ENCODE peak calls at places on chromosomes 12 and 14, in nine cellular contexts. One of them, this sample, is unnamed.

GRCh38 chr12:120500577-120500976 is 4.7 kb downstream of the DYNLL1 start:
- DNase-seq in LoVo: no peak
- DNase-seq in activated CD8-positive, alpha-beta memory T cell treated with anti-CD3 and anti-CD28 coated beads, Interleukin-2, amount 50 U/mL, for 48 hours: no peak
- DNase-seq in OCI-LY7: no peak
- DNase-seq in GM13976: no peak
- DNase-seq in IMR-90: peak
- DNase-seq in astrocyte of the spinal cord: no peak
- DNase-seq in AG04449: no peak
- DNase-seq in tibial nerve: no peak
- DNase-seq in this sample: no peak

GRCh38 chr12:105358789-105359188 is 28.3 kb downstream of the C12orf75 start:
- DNase-seq in LoVo: no peak
- DNase-seq in OCI-LY7: peak
- DNase-seq in tibial nerve: no peak
- DNase-seq in GM13976: peak
- DNase-seq in activated CD8-positive, alpha-beta memory T cell treated with anti-CD3 and anti-CD28 coated beads, Interleukin-2, amount 50 U/mL, for 48 hours: no peak
- DNase-seq in AG04449: no peak
- DNase-seq in astrocyte of the spinal cord: no peak
- DNase-seq in IMR-90: no peak
- DNase-seq in this sample: no peak

GRCh38 chr14:70094631-70095030 is 94.1 kb downstream of the SLC8A3 start:
- DNase-seq in LoVo: no peak
- DNase-seq in activated CD8-positive, alpha-beta memory T cell treated with anti-CD3 and anti-CD28 coated beads, Interleukin-2, amount 50 U/mL, for 48 hours: no peak
- DNase-seq in tibial nerve: no peak
- DNase-seq in GM13976: no peak
- DNase-seq in IMR-90: no peak
- DNase-seq in astrocyte of the spinal cord: no peak
- DNase-seq in OCI-LY7: no peak
- DNase-seq in AG04449: no peak
- DNase-seq in this sample: no peak

GRCh38 chr12:26198742-26199141 is 3.4 kb downstream of the SSPN start:
- DNase-seq in activated CD8-positive, alpha-beta memory T cell treated with anti-CD3 and anti-CD28 coated beads, Interleukin-2, amount 50 U/mL, for 48 hours: no peak
- DNase-seq in astrocyte of the spinal cord: peak
- DNase-seq in GM13976: no peak
- DNase-seq in OCI-LY7: no peak
- DNase-seq in LoVo: peak
- DNase-seq in AG04449: no peak
- DNase-seq in IMR-90: peak
- DNase-seq in tibial nerve: no peak
- DNase-seq in this sample: no peak

GRCh38 chr14:69327507-69327906 is 67.5 kb downstream of the GALNT16 start:
- DNase-seq in IMR-90: no peak
- DNase-seq in OCI-LY7: no peak
- DNase-seq in astrocyte of the spinal cord: no peak
- DNase-seq in activated CD8-positive, alpha-beta memory T cell treated with anti-CD3 and anti-CD28 coated beads, Interleukin-2, amount 50 U/mL, for 48 hours: peak
- DNase-seq in GM13976: no peak
- DNase-seq in AG04449: no peak
- DNase-seq in tibial nerve: no peak
- DNase-seq in LoVo: no peak
- DNase-seq in this sample: no peak

GRCh38 chr12:21483531-21483930 is 17.9 kb downstream of the RECQL start:
- DNase-seq in OCI-LY7: no peak
- DNase-seq in activated CD8-positive, alpha-beta memory T cell treated with anti-CD3 and anti-CD28 coated beads, Interleukin-2, amount 50 U/mL, for 48 hours: no peak
- DNase-seq in astrocyte of the spinal cord: no peak
- DNase-seq in tibial nerve: no peak
- DNase-seq in AG04449: no peak
- DNase-seq in GM13976: no peak
- DNase-seq in IMR-90: no peak
- DNase-seq in LoVo: no peak
- DNase-seq in this sample: no peak

GRCh38 chr12:113525066-113525465 is 53.4 kb upstream of the LHX5 start:
- DNase-seq in astrocyte of the spinal cord: no peak
- DNase-seq in tibial nerve: no peak
- DNase-seq in IMR-90: no peak
- DNase-seq in LoVo: no peak
- DNase-seq in activated CD8-positive, alpha-beta memory T cell treated with anti-CD3 and anti-CD28 coated beads, Interleukin-2, amount 50 U/mL, for 48 hours: no peak
- DNase-seq in AG04449: no peak
- DNase-seq in GM13976: no peak
- DNase-seq in OCI-LY7: no peak
- DNase-seq in this sample: no peak

GRCh38 chr12:83470749-83471148 is 784.0 kb downstream of the TMTC2 start:
- DNase-seq in LoVo: no peak
- DNase-seq in tibial nerve: no peak
- DNase-seq in AG04449: no peak
- DNase-seq in astrocyte of the spinal cord: no peak
- DNase-seq in GM13976: no peak
- DNase-seq in activated CD8-positive, alpha-beta memory T cell treated with anti-CD3 and anti-CD28 coated beads, Interleukin-2, amount 50 U/mL, for 48 hours: no peak
- DNase-seq in IMR-90: no peak
- DNase-seq in OCI-LY7: no peak
- DNase-seq in this sample: no peak

GRCh38 chr12:64824130-64824499 is 332 bp upstream of the TBC1D30 start:
- DNase-seq in tibial nerve: no peak
- DNase-seq in OCI-LY7: no peak
- DNase-seq in astrocyte of the spinal cord: no peak
- DNase-seq in LoVo: no peak
- DNase-seq in IMR-90: no peak
- DNase-seq in AG04449: no peak
- DNase-seq in GM13976: no peak
- DNase-seq in activated CD8-positive, alpha-beta memory T cell treated with anti-CD3 and anti-CD28 coated beads, Interleukin-2, amount 50 U/mL, for 48 hours: no peak
- DNase-seq in this sample: no peak

GRCh38 chr12:18853570-18854366 is 115.8 kb downstream of the CAPZA3 start:
- DNase-seq in activated CD8-positive, alpha-beta memory T cell treated with anti-CD3 and anti-CD28 coated beads, Interleukin-2, amount 50 U/mL, for 48 hours: no peak
- DNase-seq in LoVo: no peak
- DNase-seq in astrocyte of the spinal cord: no peak
- DNase-seq in IMR-90: no peak
- DNase-seq in tibial nerve: no peak
- DNase-seq in GM13976: no peak
- DNase-seq in OCI-LY7: no peak
- DNase-seq in AG04449: no peak
- DNase-seq in this sample: no peak

This sample was measured in neural progenitor cell.